ENCODE peak calls at places on chromosomes 7 and 10, in five cellular contexts. W, C, F, I and Y are unnamed samples.
A peak's percentile ranks its signal among the peaks of the same experiment; 100 is the strongest.

GRCh38 chr7:48742046-48742445 is 182.3 kb upstream of the CDC14C start:
- DNase-seq in W (no peak), F (no peak), C (peak; percentile 72), I (no peak), Y (no peak)

GRCh38 chr10:69222157-69223027 is 2.3 kb downstream of the HKDC1 start:
- DNase-seq in C (peak; percentile 4), W (peak; percentile 34), F (peak; percentile 87), I (peak; percentile 40), Y (no peak)

GRCh38 chr10:130301026-130301892 is 165.1 kb downstream of the GLRX3 start:
- DNase-seq in W (no peak), F (peak; percentile 36), C (peak; percentile 35), I (peak; percentile 19), Y (no peak)

GRCh38 chr10:130766071-130766470 is 545.5 kb downstream of the TCERG1L start:
- DNase-seq in F (no peak), I (no peak), W (no peak), C (no peak), Y (no peak)

GRCh38 chr7:27634892-27635538 is 27.7 kb downstream of the HIBADH start:
- DNase-seq in W (no peak), F (no peak), C (no peak), I (no peak), Y (no peak)

GRCh38 chr10:98971464-98971863 is 264.2 kb downstream of the HPSE2 start:
- DNase-seq in W (no peak), I (no peak), F (no peak), C (no peak), Y (no peak)

GRCh38 chr7:151689196-151689971 is 169.7 kb upstream of the RHEB start:
- DNase-seq in F (no peak), I (no peak), C (peak; percentile 87), W (peak; percentile 48), Y (peak; percentile 17)

GRCh38 chr7:138396251-138397070 is 63.6 kb upstream of the TRIM24 start:
- DNase-seq in C (no peak), W (no peak), I (no peak), F (no peak), Y (no peak)

GRCh38 chr7:51132661-51133060 is 183.9 kb downstream of the COBL start:
- DNase-seq in I (no peak), F (no peak), W (no peak), C (no peak), Y (no peak)

GRCh38 chr7:15546272-15546792 is 15.5 kb downstream of the AGMO start:
- DNase-seq in W (no peak), C (no peak), I (no peak), F (no peak), Y (no peak)

GRCh38 chr10:71975087-71975890 is 11.1 kb downstream of the CHST3 start:
- DNase-seq in W (no peak), C (no peak), F (no peak), I (no peak), Y (no peak)

GRCh38 chr10:35912615-35913170 is 270.6 kb upstream of the FZD8 start:
- DNase-seq in W (no peak), C (no peak), I (no peak), F (peak; percentile 35), Y (no peak)

GRCh38 chr7:159095979-159096411 is 48.7 kb downstream of the VIPR2 start:
- DNase-seq in F (no peak), W (no peak), I (no peak), C (no peak), Y (no peak)

GRCh38 chr10:5538892-5539651 is 14.3 kb downstream of the CALML3 start:
- DNase-seq in I (no peak), C (no peak), W (no peak), F (no peak), Y (no peak)

GRCh38 chr7:36088966-36089365 is 64.1 kb upstream of the EEPD1 start:
- DNase-seq in C (no peak), F (no peak), W (no peak), I (no peak), Y (no peak)

GRCh38 chr7:18119985-18120384 is 92.3 kb upstream of the PRPS1L1 start:
- DNase-seq in F (peak; percentile 12), W (no peak), C (no peak), I (no peak), Y (no peak)

GRCh38 chr10:75234683-75235374 is 928 bp downstream of the COMTD1 start:
- DNase-seq in W (peak; percentile 32), I (no peak), C (no peak), F (no peak), Y (no peak)

GRCh38 chr7:38554586-38554985 is 76.6 kb downstream of the AMPH start:
- DNase-seq in F (no peak), W (no peak), C (no peak), I (no peak), Y (no peak)

GRCh38 chr10:34240031-34240430 is 575.1 kb downstream of the PARD3 start:
- DNase-seq in C (no peak), W (no peak), F (no peak), I (no peak), Y (no peak)

GRCh38 chr10:10872035-10872673 is 145.5 kb upstream of the CELF2 start:
- DNase-seq in I (no peak), W (no peak), F (peak; percentile 91), C (no peak), Y (no peak)

GRCh38 chr7:112018305-112019030 is 187.7 kb downstream of the DOCK4 start:
- DNase-seq in C (no peak), I (no peak), W (no peak), F (no peak), Y (no peak)

GRCh38 chr7:26500749-26501352 is 209.2 kb downstream of the SNX10 start:
- DNase-seq in W (peak; percentile 67), F (peak; percentile 43), C (no peak), I (no peak), Y (peak; percentile 24)

GRCh38 chr7:10085231-10085630 is 888.4 kb upstream of the PHF14 start:
- DNase-seq in W (no peak), I (no peak), F (no peak), C (no peak), Y (no peak)

GRCh38 chr7:131250331-131250730 is 77.3 kb upstream of the MKLN1 start:
- DNase-seq in C (no peak), I (no peak), F (no peak), W (no peak), Y (no peak)

GRCh38 chr10:21329995-21330627 is 195.4 kb downstream of the SKIDA1 start:
- DNase-seq in W (no peak), F (peak; percentile 91), I (no peak), C (peak; percentile 16), Y (peak; percentile 32)

GRCh38 chr7:24401628-24402593 is 117.9 kb downstream of the NPY start:
- DNase-seq in C (peak; percentile 41), W (peak; percentile 14), I (no peak), F (peak; percentile 50), Y (no peak)

GRCh38 chr10:14162626-14163344 is 167.9 kb downstream of the FRMD4A start:
- DNase-seq in C (no peak), I (no peak), F (no peak), W (no peak), Y (no peak)

GRCh38 chr10:74593470-74593869 is 232.9 kb upstream of the KAT6B start:
- DNase-seq in W (no peak), C (peak; percentile 42), F (peak; percentile 63), I (no peak), Y (no peak)

GRCh38 chr10:24360286-24361127 is 151.6 kb downstream of the KIAA1217 start:
- DNase-seq in F (peak; percentile 76), W (peak; percentile 60), I (no peak), C (no peak), Y (peak; percentile 15)

GRCh38 chr7:68917041-68917651 is 681.1 kb upstream of the AUTS2 start:
- DNase-seq in W (no peak), C (no peak), I (no peak), F (no peak), Y (no peak)

GRCh38 chr7:46315891-46316290 is 394.8 kb upstream of the IGFBP3 start:
- DNase-seq in W (no peak), I (no peak), C (no peak), F (peak; percentile 26), Y (no peak)

GRCh38 chr7:133023370-133024075 is 58.4 kb downstream of the CHCHD3 start:
- DNase-seq in W (no peak), I (no peak), F (peak; percentile 32), C (no peak), Y (no peak)

GRCh38 chr10:4947039-4947634 is 16.1 kb upstream of the AKR1C1 start:
- DNase-seq in I (no peak), F (peak; percentile 30), W (no peak), C (no peak), Y (no peak)

GRCh38 chr7:120654241-120654640 is 203.7 kb downstream of the TSPAN12 start:
- DNase-seq in F (no peak), C (no peak), W (no peak), I (no peak), Y (no peak)

GRCh38 chr7:86926732-86927131 is 132.7 kb downstream of the ELAPOR2 start:
- DNase-seq in F (peak; percentile 44), I (no peak), C (peak; percentile 22), W (peak; percentile 73), Y (peak; percentile 63)

GRCh38 chr7:23292623-23293022 is 6.5 kb upstream of the MALSU1 start:
- DNase-seq in F (no peak), I (no peak), W (no peak), C (no peak), Y (no peak)

GRCh38 chr7:82430518-82431465 is 12.8 kb downstream of the CACNA2D1 start:
- DNase-seq in C (no peak), I (no peak), F (no peak), W (no peak), Y (no peak)

GRCh38 chr7:71145906-71146901 is 14.3 kb downstream of the GALNT17 start:
- DNase-seq in W (peak; percentile 74), F (no peak), I (no peak), C (no peak), Y (no peak)

GRCh38 chr7:44533301-44534055 is 7.7 kb downstream of the NPC1L1 start:
- DNase-seq in C (peak; percentile 42), I (no peak), F (peak; percentile 9), W (no peak), Y (peak; percentile 44)